ENCODE peak calls at places on chromosomes 11 and 22, in five cellular contexts. One of them, this sample, is unnamed.
A peak's percentile ranks its signal among the peaks of the same experiment; 100 is the strongest.

GRCh38 chr11:1073261-1073724 is 1.4 kb upstream of the MUC2 start:
- DNase-seq in upper lobe of right lung: peak; percentile 85
- DNase-seq in A549: peak; percentile 53
- DNase-seq in stimulated activated CD8-positive, alpha-beta memory T cell treated with anti-CD3 and anti-CD28 coated beads, Interleukin-4, amount 100 ng/mL, for 1 hour: no peak
- DNase-seq in adipocyte: peak; percentile 63
- DNase-seq in this sample: peak; percentile 73

GRCh38 chr11:72606362-72607100 is 67.7 kb downstream of the PDE2A start:
- DNase-seq in A549: no peak
- DNase-seq in stimulated activated CD8-positive, alpha-beta memory T cell treated with anti-CD3 and anti-CD28 coated beads, Interleukin-4, amount 100 ng/mL, for 1 hour: no peak
- DNase-seq in upper lobe of right lung: no peak
- DNase-seq in adipocyte: no peak
- DNase-seq in this sample: peak; percentile 69

GRCh38 chr22:31250740-31251330 is 38.7 kb downstream of the LIMK2 start:
- DNase-seq in adipocyte: peak; percentile 46
- DNase-seq in A549: no peak
- DNase-seq in upper lobe of right lung: no peak
- DNase-seq in stimulated activated CD8-positive, alpha-beta memory T cell treated with anti-CD3 and anti-CD28 coated beads, Interleukin-4, amount 100 ng/mL, for 1 hour: no peak
- DNase-seq in this sample: no peak

GRCh38 chr11:73578786-73579185 is 19.1 kb downstream of the FAM168A start:
- DNase-seq in upper lobe of right lung: no peak
- DNase-seq in A549: no peak
- DNase-seq in stimulated activated CD8-positive, alpha-beta memory T cell treated with anti-CD3 and anti-CD28 coated beads, Interleukin-4, amount 100 ng/mL, for 1 hour: no peak
- DNase-seq in adipocyte: peak; percentile 2
- DNase-seq in this sample: no peak

GRCh38 chr11:120608760-120609211 is 97.2 kb downstream of the GRIK4 start:
- DNase-seq in upper lobe of right lung: no peak
- DNase-seq in A549: no peak
- DNase-seq in adipocyte: peak; percentile 84
- DNase-seq in stimulated activated CD8-positive, alpha-beta memory T cell treated with anti-CD3 and anti-CD28 coated beads, Interleukin-4, amount 100 ng/mL, for 1 hour: no peak
- DNase-seq in this sample: peak; percentile 86

GRCh38 chr11:93197383-93198220 is at the start of gene SLC36A4:
- DNase-seq in stimulated activated CD8-positive, alpha-beta memory T cell treated with anti-CD3 and anti-CD28 coated beads, Interleukin-4, amount 100 ng/mL, for 1 hour: peak; percentile 62
- DNase-seq in adipocyte: peak; percentile 98
- DNase-seq in A549: peak; percentile 36
- DNase-seq in upper lobe of right lung: peak; percentile 96
- DNase-seq in this sample: peak; percentile 94

GRCh38 chr11:33656768-33657167 is 43.9 kb downstream of the C11orf91 start:
- DNase-seq in A549: no peak
- DNase-seq in adipocyte: no peak
- DNase-seq in stimulated activated CD8-positive, alpha-beta memory T cell treated with anti-CD3 and anti-CD28 coated beads, Interleukin-4, amount 100 ng/mL, for 1 hour: no peak
- DNase-seq in upper lobe of right lung: no peak
- DNase-seq in this sample: no peak

GRCh38 chr11:67613960-67614715 is 7.4 kb downstream of the NDUFV1 start:
- DNase-seq in A549: no peak
- DNase-seq in upper lobe of right lung: peak; percentile 85
- DNase-seq in adipocyte: peak; percentile 72
- DNase-seq in stimulated activated CD8-positive, alpha-beta memory T cell treated with anti-CD3 and anti-CD28 coated beads, Interleukin-4, amount 100 ng/mL, for 1 hour: peak; percentile 70
- DNase-seq in this sample: peak; percentile 88

GRCh38 chr22:49933236-49933921 is 14.9 kb downstream of the CRELD2 start:
- DNase-seq in A549: no peak
- DNase-seq in adipocyte: no peak
- DNase-seq in stimulated activated CD8-positive, alpha-beta memory T cell treated with anti-CD3 and anti-CD28 coated beads, Interleukin-4, amount 100 ng/mL, for 1 hour: no peak
- DNase-seq in upper lobe of right lung: peak; percentile 75
- DNase-seq in this sample: peak; percentile 88

GRCh38 chr11:80929406-80929805 is 1488.6 kb upstream of the TENM4 start:
- DNase-seq in A549: no peak
- DNase-seq in adipocyte: no peak
- DNase-seq in upper lobe of right lung: no peak
- DNase-seq in stimulated activated CD8-positive, alpha-beta memory T cell treated with anti-CD3 and anti-CD28 coated beads, Interleukin-4, amount 100 ng/mL, for 1 hour: no peak
- DNase-seq in this sample: no peak

GRCh38 chr22:45376009-45376408 is 37.4 kb downstream of the SMC1B start:
- DNase-seq in upper lobe of right lung: no peak
- DNase-seq in stimulated activated CD8-positive, alpha-beta memory T cell treated with anti-CD3 and anti-CD28 coated beads, Interleukin-4, amount 100 ng/mL, for 1 hour: no peak
- DNase-seq in adipocyte: no peak
- DNase-seq in A549: no peak
- DNase-seq in this sample: no peak

GRCh38 chr11:28621648-28622215 is 513.5 kb downstream of the METTL15 start:
- DNase-seq in adipocyte: peak; percentile 21
- DNase-seq in stimulated activated CD8-positive, alpha-beta memory T cell treated with anti-CD3 and anti-CD28 coated beads, Interleukin-4, amount 100 ng/mL, for 1 hour: no peak
- DNase-seq in A549: no peak
- DNase-seq in upper lobe of right lung: no peak
- DNase-seq in this sample: no peak

GRCh38 chr11:128315933-128316332 is 271.4 kb downstream of the ETS1 start:
- DNase-seq in adipocyte: no peak
- DNase-seq in upper lobe of right lung: no peak
- DNase-seq in A549: no peak
- DNase-seq in stimulated activated CD8-positive, alpha-beta memory T cell treated with anti-CD3 and anti-CD28 coated beads, Interleukin-4, amount 100 ng/mL, for 1 hour: no peak
- DNase-seq in this sample: no peak

GRCh38 chr11:2721163-2721935 is 21.6 kb upstream of the KCNQ1OT1 start:
- DNase-seq in adipocyte: no peak
- DNase-seq in A549: no peak
- DNase-seq in stimulated activated CD8-positive, alpha-beta memory T cell treated with anti-CD3 and anti-CD28 coated beads, Interleukin-4, amount 100 ng/mL, for 1 hour: no peak
- DNase-seq in upper lobe of right lung: no peak
- DNase-seq in this sample: no peak

GRCh38 chr11:68579455-68579854 is 104.9 kb upstream of the GAL start:
- DNase-seq in stimulated activated CD8-positive, alpha-beta memory T cell treated with anti-CD3 and anti-CD28 coated beads, Interleukin-4, amount 100 ng/mL, for 1 hour: no peak
- DNase-seq in upper lobe of right lung: no peak
- DNase-seq in A549: no peak
- DNase-seq in adipocyte: no peak
- DNase-seq in this sample: no peak

GRCh38 chr11:76792505-76793264 is 9.5 kb downstream of the TSKU start:
- DNase-seq in adipocyte: no peak
- DNase-seq in upper lobe of right lung: no peak
- DNase-seq in stimulated activated CD8-positive, alpha-beta memory T cell treated with anti-CD3 and anti-CD28 coated beads, Interleukin-4, amount 100 ng/mL, for 1 hour: no peak
- DNase-seq in A549: peak; percentile 5
- DNase-seq in this sample: no peak

GRCh38 chr22:24051568-24051967 is 40.5 kb downstream of the CABIN1 start:
- DNase-seq in upper lobe of right lung: no peak
- DNase-seq in adipocyte: peak; percentile 38
- DNase-seq in stimulated activated CD8-positive, alpha-beta memory T cell treated with anti-CD3 and anti-CD28 coated beads, Interleukin-4, amount 100 ng/mL, for 1 hour: no peak
- DNase-seq in A549: no peak
- DNase-seq in this sample: peak; percentile 84

GRCh38 chr11:32439488-32440210 is 4.3 kb upstream of the WT1 start:
- DNase-seq in A549: no peak
- DNase-seq in upper lobe of right lung: no peak
- DNase-seq in adipocyte: no peak
- DNase-seq in stimulated activated CD8-positive, alpha-beta memory T cell treated with anti-CD3 and anti-CD28 coated beads, Interleukin-4, amount 100 ng/mL, for 1 hour: no peak
- DNase-seq in this sample: no peak

GRCh38 chr22:35648066-35649025 is at the start of gene APOL6:
- DNase-seq in adipocyte: peak; percentile 85
- DNase-seq in upper lobe of right lung: no peak
- DNase-seq in A549: peak; percentile 15
- DNase-seq in stimulated activated CD8-positive, alpha-beta memory T cell treated with anti-CD3 and anti-CD28 coated beads, Interleukin-4, amount 100 ng/mL, for 1 hour: no peak
- DNase-seq in this sample: peak; percentile 66

GRCh38 chr22:43533131-43533530 is 121.3 kb downstream of the MPPED1 start:
- DNase-seq in stimulated activated CD8-positive, alpha-beta memory T cell treated with anti-CD3 and anti-CD28 coated beads, Interleukin-4, amount 100 ng/mL, for 1 hour: no peak
- DNase-seq in A549: no peak
- DNase-seq in upper lobe of right lung: no peak
- DNase-seq in adipocyte: no peak
- DNase-seq in this sample: no peak

GRCh38 chr22:46084943-46085830 is 65.1 kb upstream of the PPARA start:
- DNase-seq in stimulated activated CD8-positive, alpha-beta memory T cell treated with anti-CD3 and anti-CD28 coated beads, Interleukin-4, amount 100 ng/mL, for 1 hour: no peak
- DNase-seq in adipocyte: no peak
- DNase-seq in A549: no peak
- DNase-seq in upper lobe of right lung: peak; percentile 89
- DNase-seq in this sample: peak; percentile 97

GRCh38 chr11:15591112-15591537 is 476.4 kb downstream of the INSC start:
- DNase-seq in A549: no peak
- DNase-seq in stimulated activated CD8-positive, alpha-beta memory T cell treated with anti-CD3 and anti-CD28 coated beads, Interleukin-4, amount 100 ng/mL, for 1 hour: no peak
- DNase-seq in upper lobe of right lung: no peak
- DNase-seq in adipocyte: no peak
- DNase-seq in this sample: peak; percentile 34

GRCh38 chr11:2582958-2583604 is 116.7 kb downstream of the KCNQ1OT1 start:
- DNase-seq in A549: no peak
- DNase-seq in stimulated activated CD8-positive, alpha-beta memory T cell treated with anti-CD3 and anti-CD28 coated beads, Interleukin-4, amount 100 ng/mL, for 1 hour: no peak
- DNase-seq in adipocyte: no peak
- DNase-seq in upper lobe of right lung: peak; percentile 60
- DNase-seq in this sample: peak; percentile 46

GRCh38 chr11:62427630-62428233 is 8.9 kb downstream of the SCGB1A1 start:
- DNase-seq in upper lobe of right lung: no peak
- DNase-seq in stimulated activated CD8-positive, alpha-beta memory T cell treated with anti-CD3 and anti-CD28 coated beads, Interleukin-4, amount 100 ng/mL, for 1 hour: no peak
- DNase-seq in A549: no peak
- DNase-seq in adipocyte: peak; percentile 33
- DNase-seq in this sample: no peak

GRCh38 chr11:108774037-108774436 is 109.2 kb downstream of the DDX10 start:
- DNase-seq in stimulated activated CD8-positive, alpha-beta memory T cell treated with anti-CD3 and anti-CD28 coated beads, Interleukin-4, amount 100 ng/mL, for 1 hour: no peak
- DNase-seq in upper lobe of right lung: no peak
- DNase-seq in A549: no peak
- DNase-seq in adipocyte: no peak
- DNase-seq in this sample: no peak

GRCh38 chr11:61158691-61159381 is 2.4 kb downstream of the VPS37C start:
- DNase-seq in upper lobe of right lung: no peak
- DNase-seq in stimulated activated CD8-positive, alpha-beta memory T cell treated with anti-CD3 and anti-CD28 coated beads, Interleukin-4, amount 100 ng/mL, for 1 hour: no peak
- DNase-seq in A549: no peak
- DNase-seq in adipocyte: peak; percentile 59
- DNase-seq in this sample: no peak

GRCh38 chr11:26199341-26199740 is 132.6 kb upstream of the ANO3 start:
- DNase-seq in A549: no peak
- DNase-seq in stimulated activated CD8-positive, alpha-beta memory T cell treated with anti-CD3 and anti-CD28 coated beads, Interleukin-4, amount 100 ng/mL, for 1 hour: no peak
- DNase-seq in adipocyte: no peak
- DNase-seq in upper lobe of right lung: no peak
- DNase-seq in this sample: no peak

GRCh38 chr11:2565447-2566222 is 120.8 kb downstream of the KCNQ1 start:
- DNase-seq in adipocyte: no peak
- DNase-seq in stimulated activated CD8-positive, alpha-beta memory T cell treated with anti-CD3 and anti-CD28 coated beads, Interleukin-4, amount 100 ng/mL, for 1 hour: no peak
- DNase-seq in upper lobe of right lung: peak; percentile 46
- DNase-seq in A549: no peak
- DNase-seq in this sample: peak; percentile 11

GRCh38 chr22:38232196-38232595 is 30.4 kb downstream of the MAFF start:
- DNase-seq in adipocyte: no peak
- DNase-seq in A549: no peak
- DNase-seq in stimulated activated CD8-positive, alpha-beta memory T cell treated with anti-CD3 and anti-CD28 coated beads, Interleukin-4, amount 100 ng/mL, for 1 hour: no peak
- DNase-seq in upper lobe of right lung: no peak
- DNase-seq in this sample: no peak

GRCh38 chr22:31753005-31753633 is 700 bp upstream of the DEPDC5 start:
- DNase-seq in adipocyte: peak; percentile 29
- DNase-seq in stimulated activated CD8-positive, alpha-beta memory T cell treated with anti-CD3 and anti-CD28 coated beads, Interleukin-4, amount 100 ng/mL, for 1 hour: no peak
- DNase-seq in A549: no peak
- DNase-seq in upper lobe of right lung: peak; percentile 72
- DNase-seq in this sample: peak; percentile 52

GRCh38 chr11:16925495-16926065 is 88.6 kb downstream of the PLEKHA7 start:
- DNase-seq in A549: peak; percentile 50
- DNase-seq in upper lobe of right lung: peak; percentile 73
- DNase-seq in adipocyte: peak; percentile 58
- DNase-seq in stimulated activated CD8-positive, alpha-beta memory T cell treated with anti-CD3 and anti-CD28 coated beads, Interleukin-4, amount 100 ng/mL, for 1 hour: no peak
- DNase-seq in this sample: peak; percentile 42

GRCh38 chr11:128908391-128909246 is 17.5 kb downstream of the KCNJ5 start:
- DNase-seq in adipocyte: peak; percentile 81
- DNase-seq in A549: peak; percentile 27
- DNase-seq in upper lobe of right lung: no peak
- DNase-seq in stimulated activated CD8-positive, alpha-beta memory T cell treated with anti-CD3 and anti-CD28 coated beads, Interleukin-4, amount 100 ng/mL, for 1 hour: no peak
- DNase-seq in this sample: peak; percentile 88

GRCh38 chr22:50246242-50247175 is 1.7 kb upstream of the TUBGCP6 start:
- DNase-seq in upper lobe of right lung: no peak
- DNase-seq in adipocyte: no peak
- DNase-seq in stimulated activated CD8-positive, alpha-beta memory T cell treated with anti-CD3 and anti-CD28 coated beads, Interleukin-4, amount 100 ng/mL, for 1 hour: no peak
- DNase-seq in A549: peak; percentile 47
- DNase-seq in this sample: no peak

GRCh38 chr11:63802637-63803414 is 10.4 kb upstream of the SPINDOC start:
- DNase-seq in upper lobe of right lung: no peak
- DNase-seq in A549: peak; percentile 51
- DNase-seq in adipocyte: peak; percentile 24
- DNase-seq in stimulated activated CD8-positive, alpha-beta memory T cell treated with anti-CD3 and anti-CD28 coated beads, Interleukin-4, amount 100 ng/mL, for 1 hour: no peak
- DNase-seq in this sample: no peak

GRCh38 chr11:128596245-128596644 is 8.9 kb upstream of the ETS1 start:
- DNase-seq in stimulated activated CD8-positive, alpha-beta memory T cell treated with anti-CD3 and anti-CD28 coated beads, Interleukin-4, amount 100 ng/mL, for 1 hour: no peak
- DNase-seq in adipocyte: no peak
- DNase-seq in A549: no peak
- DNase-seq in upper lobe of right lung: no peak
- DNase-seq in this sample: no peak

GRCh38 chr22:40512426-40513136 is 123.9 kb downstream of the MRTFA start:
- DNase-seq in adipocyte: peak; percentile 96
- DNase-seq in stimulated activated CD8-positive, alpha-beta memory T cell treated with anti-CD3 and anti-CD28 coated beads, Interleukin-4, amount 100 ng/mL, for 1 hour: no peak
- DNase-seq in A549: peak; percentile 40
- DNase-seq in upper lobe of right lung: no peak
- DNase-seq in this sample: no peak

GRCh38 chr22:35910013-35910860 is 118.4 kb downstream of the RBFOX2 start:
- DNase-seq in adipocyte: no peak
- DNase-seq in upper lobe of right lung: no peak
- DNase-seq in stimulated activated CD8-positive, alpha-beta memory T cell treated with anti-CD3 and anti-CD28 coated beads, Interleukin-4, amount 100 ng/mL, for 1 hour: no peak
- DNase-seq in A549: no peak
- DNase-seq in this sample: no peak

GRCh38 chr22:20027966-20028854 is 7.3 kb downstream of the TANGO2 start:
- DNase-seq in stimulated activated CD8-positive, alpha-beta memory T cell treated with anti-CD3 and anti-CD28 coated beads, Interleukin-4, amount 100 ng/mL, for 1 hour: no peak
- DNase-seq in adipocyte: peak; percentile 31
- DNase-seq in A549: no peak
- DNase-seq in upper lobe of right lung: no peak
- DNase-seq in this sample: no peak

GRCh38 chr11:123086315-123086714 is 24.4 kb upstream of the HSPA8 start:
- DNase-seq in adipocyte: peak; percentile 28
- DNase-seq in stimulated activated CD8-positive, alpha-beta memory T cell treated with anti-CD3 and anti-CD28 coated beads, Interleukin-4, amount 100 ng/mL, for 1 hour: no peak
- DNase-seq in A549: no peak
- DNase-seq in upper lobe of right lung: no peak
- DNase-seq in this sample: no peak